ENCODE peak calls at places on chromosomes 1 and 21, in nine cellular contexts. One of them, this sample, is unnamed.

GRCh38 chr1:209565759-209566678 is 17.5 kb upstream of the CAMK1G start:
- DNase-seq in A549: peak
- DNase-seq in breast epithelium: peak
- DNase-seq in ovary: peak
- DNase-seq in uterus: peak
- DNase-seq in stomach: peak
- DNase-seq in heart left ventricle: peak
- DNase-seq in esophagus squamous epithelium: no peak
- DNase-seq in thyroid gland: peak
- DNase-seq in this sample: peak

GRCh38 chr1:194495434-194495833 is 1309.0 kb upstream of the B3GALT2 start:
- DNase-seq in A549: no peak
- DNase-seq in breast epithelium: no peak
- DNase-seq in ovary: no peak
- DNase-seq in uterus: no peak
- DNase-seq in stomach: no peak
- DNase-seq in heart left ventricle: no peak
- DNase-seq in esophagus squamous epithelium: no peak
- DNase-seq in thyroid gland: no peak
- DNase-seq in this sample: no peak

GRCh38 chr1:17404820-17405219 is 32.8 kb downstream of the PADI6 start:
- DNase-seq in A549: no peak
- DNase-seq in breast epithelium: no peak
- DNase-seq in ovary: no peak
- DNase-seq in uterus: no peak
- DNase-seq in stomach: no peak
- DNase-seq in heart left ventricle: no peak
- DNase-seq in esophagus squamous epithelium: no peak
- DNase-seq in thyroid gland: no peak
- DNase-seq in this sample: peak

GRCh38 chr21:43645414-43645891 is 13.8 kb downstream of the HSF2BP start:
- DNase-seq in A549: peak
- DNase-seq in breast epithelium: no peak
- DNase-seq in ovary: peak
- DNase-seq in uterus: peak
- DNase-seq in stomach: peak
- DNase-seq in heart left ventricle: peak
- DNase-seq in esophagus squamous epithelium: no peak
- DNase-seq in thyroid gland: no peak
- DNase-seq in this sample: peak

GRCh38 chr1:42910985-42911384 is 47.7 kb downstream of the SLC2A1 start:
- DNase-seq in A549: no peak
- DNase-seq in breast epithelium: no peak
- DNase-seq in ovary: no peak
- DNase-seq in uterus: no peak
- DNase-seq in stomach: no peak
- DNase-seq in heart left ventricle: no peak
- DNase-seq in esophagus squamous epithelium: no peak
- DNase-seq in thyroid gland: no peak
- DNase-seq in this sample: no peak

GRCh38 chr1:156282143-156282478 is 514 bp downstream of the SMG5 start:
- DNase-seq in A549: peak
- DNase-seq in breast epithelium: no peak
- DNase-seq in ovary: no peak
- DNase-seq in uterus: no peak
- DNase-seq in stomach: no peak
- DNase-seq in heart left ventricle: no peak
- DNase-seq in esophagus squamous epithelium: no peak
- DNase-seq in thyroid gland: no peak
- DNase-seq in this sample: no peak

GRCh38 chr1:56326056-56326455 is 253.3 kb downstream of the PLPP3 start:
- DNase-seq in A549: no peak
- DNase-seq in breast epithelium: no peak
- DNase-seq in ovary: no peak
- DNase-seq in uterus: no peak
- DNase-seq in stomach: no peak
- DNase-seq in heart left ventricle: no peak
- DNase-seq in esophagus squamous epithelium: no peak
- DNase-seq in thyroid gland: no peak
- DNase-seq in this sample: no peak

GRCh38 chr1:193674292-193674944 is 488.0 kb upstream of the B3GALT2 start:
- DNase-seq in A549: no peak
- DNase-seq in breast epithelium: no peak
- DNase-seq in ovary: no peak
- DNase-seq in uterus: no peak
- DNase-seq in stomach: no peak
- DNase-seq in heart left ventricle: no peak
- DNase-seq in esophagus squamous epithelium: no peak
- DNase-seq in thyroid gland: no peak
- DNase-seq in this sample: no peak

GRCh38 chr1:152112885-152113432 is 2.3 kb downstream of the TCHH start:
- DNase-seq in A549: no peak
- DNase-seq in breast epithelium: no peak
- DNase-seq in ovary: no peak
- DNase-seq in uterus: no peak
- DNase-seq in stomach: no peak
- DNase-seq in heart left ventricle: no peak
- DNase-seq in esophagus squamous epithelium: no peak
- DNase-seq in thyroid gland: no peak
- DNase-seq in this sample: no peak

GRCh38 chr1:6423321-6423999 is 1.1 kb upstream of the ESPN start:
- DNase-seq in A549: peak
- DNase-seq in breast epithelium: peak
- DNase-seq in ovary: no peak
- DNase-seq in uterus: no peak
- DNase-seq in stomach: peak
- DNase-seq in heart left ventricle: no peak
- DNase-seq in esophagus squamous epithelium: no peak
- DNase-seq in thyroid gland: peak
- DNase-seq in this sample: peak

GRCh38 chr1:205369621-205370230 is 13.0 kb upstream of the KLHDC8A start:
- DNase-seq in A549: no peak
- DNase-seq in breast epithelium: no peak
- DNase-seq in ovary: no peak
- DNase-seq in uterus: no peak
- DNase-seq in stomach: peak
- DNase-seq in heart left ventricle: no peak
- DNase-seq in esophagus squamous epithelium: no peak
- DNase-seq in thyroid gland: peak
- DNase-seq in this sample: no peak

GRCh38 chr21:29529139-29529538 is 230.4 kb downstream of the BACH1 start:
- DNase-seq in A549: no peak
- DNase-seq in breast epithelium: no peak
- DNase-seq in ovary: no peak
- DNase-seq in uterus: no peak
- DNase-seq in stomach: no peak
- DNase-seq in heart left ventricle: no peak
- DNase-seq in esophagus squamous epithelium: no peak
- DNase-seq in thyroid gland: no peak
- DNase-seq in this sample: no peak

GRCh38 chr21:26918318-26919065 is 48.4 kb downstream of the ADAMTS5 start:
- DNase-seq in A549: no peak
- DNase-seq in breast epithelium: no peak
- DNase-seq in ovary: no peak
- DNase-seq in uterus: no peak
- DNase-seq in stomach: no peak
- DNase-seq in heart left ventricle: no peak
- DNase-seq in esophagus squamous epithelium: no peak
- DNase-seq in thyroid gland: no peak
- DNase-seq in this sample: no peak

GRCh38 chr1:110494522-110495406 is 24.2 kb downstream of the KCNA10 start:
- DNase-seq in A549: no peak
- DNase-seq in breast epithelium: no peak
- DNase-seq in ovary: no peak
- DNase-seq in uterus: no peak
- DNase-seq in stomach: no peak
- DNase-seq in heart left ventricle: no peak
- DNase-seq in esophagus squamous epithelium: no peak
- DNase-seq in thyroid gland: no peak
- DNase-seq in this sample: no peak

GRCh38 chr1:28915036-28915895 is 897 bp downstream of the EPB41 start:
- DNase-seq in A549: peak
- DNase-seq in breast epithelium: no peak
- DNase-seq in ovary: peak
- DNase-seq in uterus: peak
- DNase-seq in stomach: peak
- DNase-seq in heart left ventricle: no peak
- DNase-seq in esophagus squamous epithelium: no peak
- DNase-seq in thyroid gland: peak
- DNase-seq in this sample: peak

GRCh38 chr1:225877570-225877969 is 4.6 kb downstream of the TMEM63A start:
- DNase-seq in A549: peak
- DNase-seq in breast epithelium: peak
- DNase-seq in ovary: peak
- DNase-seq in uterus: peak
- DNase-seq in stomach: peak
- DNase-seq in heart left ventricle: peak
- DNase-seq in esophagus squamous epithelium: no peak
- DNase-seq in thyroid gland: peak
- DNase-seq in this sample: peak

GRCh38 chr1:17279001-17279830 is 28.8 kb upstream of the PADI4 start:
- DNase-seq in A549: no peak
- DNase-seq in breast epithelium: peak
- DNase-seq in ovary: no peak
- DNase-seq in uterus: no peak
- DNase-seq in stomach: no peak
- DNase-seq in heart left ventricle: no peak
- DNase-seq in esophagus squamous epithelium: no peak
- DNase-seq in thyroid gland: no peak
- DNase-seq in this sample: no peak

GRCh38 chr21:18340387-18340942 is 63.1 kb downstream of the TMPRSS15 start:
- DNase-seq in A549: no peak
- DNase-seq in breast epithelium: no peak
- DNase-seq in ovary: no peak
- DNase-seq in uterus: no peak
- DNase-seq in stomach: no peak
- DNase-seq in heart left ventricle: no peak
- DNase-seq in esophagus squamous epithelium: no peak
- DNase-seq in thyroid gland: no peak
- DNase-seq in this sample: no peak

GRCh38 chr1:204507317-204508105 is 8.7 kb upstream of the MDM4 start:
- DNase-seq in A549: peak
- DNase-seq in breast epithelium: no peak
- DNase-seq in ovary: peak
- DNase-seq in uterus: peak
- DNase-seq in stomach: no peak
- DNase-seq in heart left ventricle: no peak
- DNase-seq in esophagus squamous epithelium: no peak
- DNase-seq in thyroid gland: peak
- DNase-seq in this sample: peak

GRCh38 chr1:184387871-184388670 is 1.2 kb downstream of the C1orf21 start:
- DNase-seq in A549: peak
- DNase-seq in breast epithelium: no peak
- DNase-seq in ovary: peak
- DNase-seq in uterus: peak
- DNase-seq in stomach: peak
- DNase-seq in heart left ventricle: peak
- DNase-seq in esophagus squamous epithelium: no peak
- DNase-seq in thyroid gland: peak
- DNase-seq in this sample: peak
- TF ChIP-seq POLR2A in A549: no peak
- TF ChIP-seq POLR2A in breast epithelium: no peak
- TF ChIP-seq POLR2A in ovary: peak
- TF ChIP-seq POLR2A in uterus: no peak
- TF ChIP-seq POLR2A in stomach: no peak
- TF ChIP-seq POLR2A in heart left ventricle: peak
- TF ChIP-seq POLR2A in esophagus squamous epithelium: no peak
- TF ChIP-seq POLR2A in thyroid gland: no peak
- TF ChIP-seq POLR2A in this sample: no peak

DNA sequence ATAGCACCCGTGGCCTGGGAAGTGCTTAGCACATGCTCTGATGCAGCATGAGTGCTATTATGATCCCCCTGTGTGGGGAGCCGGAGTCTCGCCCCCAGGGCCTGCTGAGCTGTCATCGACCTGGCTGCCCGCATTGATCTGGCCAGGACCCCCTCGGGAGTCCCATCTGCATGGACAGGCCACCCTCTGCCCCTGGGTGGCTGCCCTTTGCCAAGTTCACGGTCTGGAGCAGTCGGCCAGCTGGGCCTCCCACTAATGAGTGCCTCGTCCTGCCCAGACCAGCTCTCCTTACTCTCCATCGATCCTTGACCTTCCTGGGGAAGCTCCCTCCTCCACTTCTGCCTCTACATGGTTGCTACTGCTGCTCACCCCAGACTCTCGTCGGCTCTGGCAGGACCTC is 121.8 kb upstream of the RUNX3 start:
- DNase-seq in A549: no peak
- DNase-seq in breast epithelium: no peak
- DNase-seq in ovary: no peak
- DNase-seq in uterus: no peak
- DNase-seq in stomach: no peak
- DNase-seq in heart left ventricle: no peak
- DNase-seq in esophagus squamous epithelium: no peak
- DNase-seq in thyroid gland: no peak
- DNase-seq in this sample: no peak
- TF ChIP-seq POLR2A in A549: no peak
- TF ChIP-seq POLR2A in breast epithelium: no peak
- TF ChIP-seq POLR2A in ovary: no peak
- TF ChIP-seq POLR2A in uterus: no peak
- TF ChIP-seq POLR2A in stomach: no peak
- TF ChIP-seq POLR2A in heart left ventricle: no peak
- TF ChIP-seq POLR2A in esophagus squamous epithelium: no peak
- TF ChIP-seq POLR2A in thyroid gland: no peak
- TF ChIP-seq POLR2A in this sample: no peak

DNA sequence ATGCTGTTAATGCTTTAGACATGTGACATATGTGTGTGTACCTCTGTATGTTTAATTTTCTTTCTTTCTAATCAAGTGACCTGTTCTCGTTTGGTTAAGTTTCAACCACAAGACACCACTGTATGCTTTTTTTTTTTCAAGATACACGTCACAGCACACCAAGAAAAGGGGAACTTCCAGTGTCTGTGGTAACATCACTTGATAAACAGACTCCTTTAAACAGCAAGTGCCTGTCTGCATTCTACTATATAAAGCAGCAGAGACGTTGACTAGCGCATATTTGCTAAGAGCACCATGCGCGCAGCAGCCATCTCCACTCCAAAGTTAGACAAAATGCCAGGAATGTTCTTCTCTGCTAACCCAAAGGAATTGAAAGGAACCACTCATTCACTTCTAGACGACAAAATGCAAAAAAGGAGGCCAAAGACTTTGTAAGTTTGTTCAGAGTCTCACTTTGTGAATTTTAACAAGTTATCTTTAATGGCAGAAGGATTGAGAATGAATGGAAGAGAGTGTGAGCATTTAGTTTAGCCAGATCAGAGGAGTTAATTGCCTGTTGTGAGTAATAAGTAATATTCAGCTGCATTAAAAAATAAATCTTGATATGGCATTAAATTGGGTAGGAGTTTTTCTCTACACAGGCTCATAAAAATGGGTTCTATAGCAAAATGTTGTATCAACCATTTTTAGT is at the start of gene RGS1:
- DNase-seq in A549: no peak
- DNase-seq in breast epithelium: no peak
- DNase-seq in ovary: no peak
- DNase-seq in uterus: no peak
- DNase-seq in stomach: peak
- DNase-seq in heart left ventricle: peak
- DNase-seq in esophagus squamous epithelium: no peak
- DNase-seq in thyroid gland: peak
- DNase-seq in this sample: peak
- TF ChIP-seq POLR2A in A549: no peak
- TF ChIP-seq POLR2A in breast epithelium: no peak
- TF ChIP-seq POLR2A in ovary: no peak
- TF ChIP-seq POLR2A in uterus: peak
- TF ChIP-seq POLR2A in stomach: no peak
- TF ChIP-seq POLR2A in heart left ventricle: no peak
- TF ChIP-seq POLR2A in esophagus squamous epithelium: peak
- TF ChIP-seq POLR2A in thyroid gland: no peak
- TF ChIP-seq POLR2A in this sample: peak

GRCh38 chr1:68801440-68801839 is 304.6 kb upstream of the DEPDC1 start:
- DNase-seq in A549: no peak
- DNase-seq in breast epithelium: no peak
- DNase-seq in ovary: no peak
- DNase-seq in uterus: no peak
- DNase-seq in stomach: no peak
- DNase-seq in heart left ventricle: no peak
- DNase-seq in esophagus squamous epithelium: no peak
- DNase-seq in thyroid gland: no peak
- DNase-seq in this sample: no peak
- TF ChIP-seq POLR2A in A549: no peak
- TF ChIP-seq POLR2A in breast epithelium: no peak
- TF ChIP-seq POLR2A in ovary: no peak
- TF ChIP-seq POLR2A in uterus: no peak
- TF ChIP-seq POLR2A in stomach: no peak
- TF ChIP-seq POLR2A in heart left ventricle: no peak
- TF ChIP-seq POLR2A in esophagus squamous epithelium: no peak
- TF ChIP-seq POLR2A in thyroid gland: no peak
- TF ChIP-seq POLR2A in this sample: no peak

This sample was measured in NB4.